ENCODE peak calls at places on chromosomes 2 and 18, in five cellular contexts. S is heart right ventricle, Y is PC-3, M is AG04450, U is psoas muscle. V is an unnamed sample. For H3K9me3, the result is how much of the 10 kb centered on the place peaks cover.

GRCh38 chr2:197799072-197799471 is 5.3 kb upstream of the PLCL1 start:
- DNase-seq in S (no peak), Y (no peak), M (no peak), U (no peak), V (no peak)

GRCh38 chr2:85796549-85797262 is 42.9 kb downstream of the ATOH8 start:
- DNase-seq in S (no peak), Y (no peak), M (no peak), U (no peak), V (peak)

GRCh38 chr2:190649798-190650390 is 1.0 kb downstream of the NAB1 start:
- DNase-seq in S (no peak), Y (peak), M (no peak), U (no peak), V (no peak)

GRCh38 chr2:74862268-74862964 is 28.5 kb downstream of the HK2 start:
- DNase-seq in S (no peak), Y (no peak), M (no peak), U (no peak), V (no peak)

GRCh38 chr2:154439156-154439555 is 259.3 kb upstream of the KCNJ3 start:
- DNase-seq in S (no peak), Y (peak), M (no peak), U (no peak), V (no peak)

GRCh38 chr2:60439219-60439974 is 114.1 kb downstream of the BCL11A start:
- DNase-seq in S (peak), Y (no peak), M (no peak), U (no peak), V (peak)

GRCh38 chr2:239651859-239652258 is 251.0 kb upstream of the HDAC4 start:
- DNase-seq in S (no peak), Y (no peak), M (no peak), U (no peak), V (no peak)

GRCh38 chr2:151973013-151973900 is 125.6 kb downstream of the CACNB4 start:
- DNase-seq in S (no peak), Y (no peak), M (no peak), U (no peak), V (no peak)

GRCh38 chr2:224025874-224026273 is 13.2 kb downstream of the SERPINE2 start:
- DNase-seq in S (no peak), Y (no peak), M (no peak), U (no peak), V (no peak)

GRCh38 chr2:24725956-24726355 is 67.2 kb downstream of the PTRHD1 start:
- DNase-seq in S (no peak), Y (no peak), M (no peak), U (no peak), V (no peak)

GRCh38 chr2:210577263-210578071 is 21.1 kb downstream of the CPS1 start:
- DNase-seq in S (no peak), Y (peak), M (no peak), U (no peak), V (no peak)

GRCh38 chr2:134258684-134259408 is 5.0 kb downstream of the MGAT5 start:
- DNase-seq in S (peak), Y (no peak), M (no peak), U (peak), V (peak)

GRCh38 chr18:79940126-79940813 is 11.2 kb downstream of the SLC66A2 start:
- DNase-seq in S (no peak), Y (no peak), M (no peak), U (no peak), V (no peak)

GRCh38 chr2:106982350-106982749 is 96.4 kb upstream of the ST6GAL2 start:
- DNase-seq in S (no peak), Y (peak), M (no peak), U (no peak), V (no peak)

GRCh38 chr2:102100371-102101096 is 42.0 kb upstream of the IL1R1 start:
- DNase-seq in S (no peak), Y (peak), M (no peak), U (no peak), V (no peak)

GRCh38 chr2:101473911-101474751 is 781 bp downstream of the RFX8 start:
- DNase-seq in S (peak), Y (peak), M (no peak), U (peak), V (peak)

GRCh38 chr18:23849141-23849540 is 159.9 kb downstream of the LAMA3 start:
- DNase-seq in S (no peak), Y (peak), M (no peak), U (no peak), V (no peak)

GRCh38 chr2:238226698-238227586 is 12.9 kb downstream of the HES6 start:
- DNase-seq in S (no peak), Y (no peak), M (no peak), U (no peak), V (no peak)

GRCh38 chr2:231007159-231008045 is 11.5 kb downstream of the SPATA3 start:
- DNase-seq in S (no peak), Y (no peak), M (no peak), U (no peak), V (no peak)

GRCh38 chr18:79493211-79493800 is 97.6 kb downstream of the NFATC1 start:
- DNase-seq in S (no peak), Y (no peak), M (no peak), U (no peak), V (peak)

GRCh38 chr2:20677301-20678176 is 10.6 kb downstream of the GDF7 start:
- DNase-seq in S (no peak), Y (peak), M (no peak), U (no peak), V (no peak)

GRCh38 chr18:12821408-12821807 is 62.6 kb downstream of the PTPN2 start:
- DNase-seq in S (no peak), Y (no peak), M (no peak), U (no peak), V (no peak)

GRCh38 chr2:127386246-127386645 is 1.5 kb downstream of the MAP3K2 start:
- DNase-seq in S (no peak), Y (no peak), M (no peak), U (no peak), V (no peak)
- H3K27ac ChIP-seq in S (peak), Y (no peak), M (no peak), U (peak), V (peak)

GRCh38 chr18:45167631-45168225 is 447.5 kb upstream of the SLC14A2 start:
- DNase-seq in S (no peak), Y (peak), M (no peak), U (no peak), V (no peak)
- H3K4me3 ChIP-seq in S (no peak), Y (no peak), M (no peak), U (no peak), V (no peak)

GRCh38 chr2:95015261-95015918 is 10.1 kb upstream of the MAL start:
- DNase-seq in S (no peak), Y (no peak), M (no peak), U (no peak), V (no peak)

GRCh38 chr2:95013726-95014125 is 11.8 kb upstream of the MAL start:
- DNase-seq in S (no peak), Y (no peak), M (no peak), U (no peak), V (no peak)

GRCh38 chr2:95014126-95014708 is 11.3 kb upstream of the MAL start:
- DNase-seq in S (no peak), Y (no peak), M (no peak), U (no peak), V (no peak)

GRCh38 chr2:95010697-95011096 is 14.8 kb upstream of the MAL start:
- DNase-seq in S (no peak), Y (no peak), M (no peak), U (no peak), V (no peak)

DNA sequence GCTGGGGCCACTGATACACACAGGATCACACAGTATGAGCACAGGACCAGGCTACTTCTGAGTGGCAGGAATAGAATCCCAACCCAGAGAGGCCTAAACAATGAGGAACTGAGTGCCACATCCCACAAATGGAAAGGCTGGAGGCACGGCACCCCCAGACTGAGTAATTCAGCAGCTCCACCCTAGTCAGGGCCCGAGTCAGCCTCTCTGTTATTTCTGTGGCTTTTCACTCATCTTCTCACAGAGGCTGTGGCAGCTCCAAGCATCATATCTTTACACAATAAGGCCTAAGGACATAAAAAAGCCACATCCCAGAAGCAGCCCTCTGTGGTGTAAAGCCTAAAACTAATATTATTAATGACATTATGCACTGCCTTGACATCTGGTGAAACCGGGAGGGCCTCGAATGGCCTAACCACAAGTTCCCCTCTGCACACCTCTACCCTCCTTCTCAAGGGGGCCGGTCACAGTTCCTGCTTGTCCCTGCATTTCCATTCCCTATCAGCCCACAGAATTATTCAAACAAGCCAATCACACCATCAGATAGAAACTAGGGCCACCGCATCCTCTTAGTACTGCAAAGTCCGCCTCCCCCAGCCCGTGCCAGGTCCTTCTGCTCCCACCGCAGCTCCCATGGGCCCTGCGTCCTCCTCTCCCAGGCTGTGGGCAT is 12.5 kb upstream of the MAL start:
- DNase-seq in S (no peak), Y (peak), M (no peak), U (no peak), V (no peak)
- H3K9me3 ChIP-seq in S (under half), Y (under half), M (under half), U (under half), V (under half)

DNA sequence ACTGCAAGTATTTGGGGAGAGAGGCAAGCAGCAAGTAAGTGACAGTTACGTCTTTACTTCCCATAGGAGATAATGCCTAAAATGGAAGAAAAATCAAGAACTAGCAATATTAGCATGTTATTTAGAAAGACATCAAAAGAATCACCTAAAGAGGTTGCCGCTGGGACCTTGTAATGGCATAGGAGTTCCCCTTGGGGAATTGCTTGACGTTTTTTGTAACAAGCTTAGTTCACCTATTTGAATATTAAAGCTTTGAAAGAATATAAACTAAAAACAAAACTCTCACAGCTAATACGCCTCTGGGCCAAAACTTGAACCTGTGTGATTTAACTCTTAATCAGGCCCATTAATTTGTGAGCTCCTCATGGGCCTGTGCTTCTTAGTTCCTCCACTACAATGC is 89.0 kb downstream of the AAK1 start:
- DNase-seq in S (no peak), Y (no peak), M (no peak), U (no peak), V (no peak)
- H3K27ac ChIP-seq in S (peak), Y (no peak), M (no peak), U (no peak), V (peak)

DNA sequence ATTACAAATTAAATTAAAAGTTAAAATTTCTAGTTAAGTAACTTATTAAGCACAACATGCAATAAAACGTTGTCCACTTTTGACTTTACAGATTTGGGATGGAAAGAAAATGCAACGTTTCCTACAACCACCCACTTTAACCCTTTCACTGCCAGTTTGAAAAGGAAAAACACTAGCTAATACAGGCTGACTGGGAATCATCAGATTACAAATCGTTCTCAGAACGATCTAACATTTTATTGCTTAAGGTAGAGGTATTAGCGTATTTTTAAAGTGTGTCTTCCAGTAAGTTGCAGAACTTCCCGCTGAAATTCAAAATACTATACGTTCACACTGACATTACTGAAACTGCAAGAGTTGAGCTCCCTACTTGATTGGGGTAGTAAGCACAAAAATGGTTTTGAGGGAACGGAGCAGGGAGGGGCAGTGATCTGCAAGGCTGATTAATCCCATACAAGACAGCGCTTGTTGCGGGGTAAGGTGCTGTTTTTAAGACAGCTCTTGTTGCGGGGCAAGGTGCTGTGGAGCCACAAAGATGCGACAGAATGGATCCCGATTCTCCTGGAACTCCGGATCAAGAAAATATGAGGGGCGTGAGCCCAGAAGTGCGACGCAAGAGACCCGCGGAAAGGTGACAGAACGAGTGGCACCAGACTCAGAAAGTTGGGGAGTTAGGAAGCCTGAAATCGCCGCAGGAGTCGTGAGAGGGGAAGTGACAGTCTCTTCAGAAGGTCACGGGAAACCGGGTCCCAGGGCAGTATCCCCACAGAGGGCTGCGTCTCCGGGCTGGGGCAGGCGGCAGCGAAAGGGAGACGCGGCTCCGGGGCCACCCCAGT is 571 bp downstream of the HADHA start:
- DNase-seq in S (no peak), Y (peak), M (no peak), U (no peak), V (no peak)
- H3K4me3 ChIP-seq in S (peak), Y (peak), M (peak), U (peak), V (peak)

DNA sequence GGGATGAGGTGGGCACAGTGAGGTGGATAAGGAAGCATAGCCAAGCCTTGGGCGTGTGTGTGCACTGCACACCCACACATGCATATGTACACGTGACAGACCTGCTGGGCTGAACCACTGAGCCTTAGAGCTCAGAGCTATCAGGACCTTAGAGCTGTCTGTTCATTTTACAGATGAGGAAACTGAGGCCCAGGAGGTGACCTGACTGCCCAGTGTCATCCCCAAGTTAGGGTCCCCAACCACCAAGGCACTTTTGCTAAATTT is 8.2 kb upstream of the SNED1 start:
- DNase-seq in S (no peak), Y (no peak), M (no peak), U (no peak), V (no peak)
- H3K9me3 ChIP-seq in S (under half), Y (under half), M (under half), U (under half), V (under half)

GRCh38 chr2:144812288-144812687 is 292.4 kb upstream of the ZEB2 start:
- DNase-seq in S (no peak), Y (no peak), M (no peak), U (no peak), V (no peak)
- H3K27ac ChIP-seq in S (no peak), Y (no peak), M (no peak), U (no peak), V (no peak)

GRCh38 chr2:219252900-219253752 is at the start of gene TUBA4B:
- DNase-seq in S (no peak), Y (peak), M (no peak), U (peak), V (no peak)

GRCh38 chr2:219252084-219252483 is 959 bp upstream of the TUBA4B start:
- DNase-seq in S (no peak), Y (peak), M (no peak), U (no peak), V (no peak)

GRCh38 chr2:219252570-219252899 is 508 bp upstream of the TUBA4B start:
- DNase-seq in S (no peak), Y (no peak), M (no peak), U (peak), V (no peak)

GRCh38 chr2:219253753-219254589 is at the start of gene TUBA4A:
- DNase-seq in S (peak), Y (peak), M (no peak), U (peak), V (peak)

DNA sequence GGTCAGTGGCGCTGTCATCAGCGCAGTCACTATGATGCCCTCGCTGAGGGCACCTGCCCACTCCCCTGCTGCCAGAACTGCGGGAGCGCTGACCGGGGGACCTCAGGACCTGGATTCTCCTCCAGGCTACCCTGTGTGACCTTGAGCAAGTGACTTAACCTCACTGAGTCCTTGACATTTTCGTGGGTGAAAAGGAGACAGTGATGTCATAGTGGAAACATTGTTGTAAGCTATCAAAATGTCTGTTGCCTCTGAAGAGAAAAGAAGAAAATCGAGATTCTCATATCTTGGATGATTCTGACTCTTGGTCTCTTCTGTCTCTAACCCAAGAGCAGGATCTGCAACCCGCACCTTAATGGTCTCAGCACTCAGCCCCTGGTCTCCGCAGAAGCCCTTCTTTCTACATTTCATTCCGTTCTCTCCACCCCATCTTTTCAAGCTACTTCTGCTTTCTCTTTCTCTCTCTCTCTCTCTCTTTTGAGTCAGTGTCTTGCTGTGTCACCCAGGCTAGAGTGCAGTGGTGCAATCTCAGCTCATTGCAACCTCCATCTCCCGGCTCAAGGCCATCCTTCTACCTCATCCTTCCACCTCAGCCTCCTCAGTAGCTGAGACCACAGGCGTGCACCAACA is 987 bp upstream of the TUBA4A start:
- DNase-seq in S (no peak), Y (no peak), M (no peak), U (no peak), V (no peak)
- H3K4me3 ChIP-seq in S (peak), Y (peak), M (peak), U (peak), V (peak)

GRCh38 chr2:5145053-5145452 is 547.1 kb upstream of the SOX11 start:
- DNase-seq in S (no peak), Y (no peak), M (no peak), U (no peak), V (no peak)
- H3K9me3 ChIP-seq in S (half or more), Y (under half), M (under half), U (under half), V (under half)